ENCODE peak calls at places on chromosomes 1 and 21, in four cellular contexts. One of them, this sample, is unnamed.

GRCh38 chr1:83058327-83058726 is 940.6 kb downstream of the TTLL7 start:
- DNase-seq in H1: no peak
- DNase-seq in HepG2: no peak
- DNase-seq in K562: no peak
- DNase-seq in this sample: no peak

GRCh38 chr1:41918450-41919043 is at the start of gene HIVEP3:
- DNase-seq in H1: no peak
- DNase-seq in HepG2: no peak
- DNase-seq in K562: no peak
- DNase-seq in this sample: peak; percentile 66

GRCh38 chr1:111251570-111251969 is 24.1 kb downstream of the CHI3L2 start:
- DNase-seq in H1: no peak
- DNase-seq in HepG2: no peak
- DNase-seq in K562: no peak
- DNase-seq in this sample: no peak

GRCh38 chr1:10852486-10852885 is 56.0 kb upstream of the CASZ1 start:
- DNase-seq in H1: no peak
- DNase-seq in HepG2: no peak
- DNase-seq in K562: no peak
- DNase-seq in this sample: no peak

GRCh38 chr1:8903410-8903809 is 24.9 kb upstream of the ENO1 start:
- DNase-seq in H1: no peak
- DNase-seq in HepG2: no peak
- DNase-seq in K562: no peak
- DNase-seq in this sample: no peak

GRCh38 chr1:203173566-203173965 is 2.1 kb downstream of the MYBPH start:
- DNase-seq in H1: no peak
- DNase-seq in HepG2: no peak
- DNase-seq in K562: no peak
- DNase-seq in this sample: no peak

GRCh38 chr1:208536176-208536575 is 292.0 kb upstream of the PLXNA2 start:
- DNase-seq in H1: no peak
- DNase-seq in HepG2: no peak
- DNase-seq in K562: no peak
- DNase-seq in this sample: no peak

GRCh38 chr1:81805537-81806431 is 5.0 kb downstream of the ADGRL2 start:
- DNase-seq in H1: no peak
- DNase-seq in HepG2: no peak
- DNase-seq in K562: no peak
- DNase-seq in this sample: no peak

GRCh38 chr1:226790545-226791181 is 51.6 kb upstream of the ITPKB start:
- DNase-seq in H1: no peak
- DNase-seq in HepG2: no peak
- DNase-seq in K562: no peak
- DNase-seq in this sample: no peak

GRCh38 chr1:55081188-55081904 is 42.0 kb downstream of the PCSK9 start:
- DNase-seq in H1: no peak
- DNase-seq in HepG2: no peak
- DNase-seq in K562: no peak
- DNase-seq in this sample: no peak

GRCh38 chr1:107820797-107821196 is 144.2 kb downstream of the VAV3 start:
- DNase-seq in H1: no peak
- DNase-seq in HepG2: no peak
- DNase-seq in K562: no peak
- DNase-seq in this sample: no peak

GRCh38 chr1:219833214-219833816 is 95.0 kb downstream of the SLC30A10 start:
- DNase-seq in H1: no peak
- DNase-seq in HepG2: no peak
- DNase-seq in K562: no peak
- DNase-seq in this sample: no peak

GRCh38 chr1:116558140-116558549 is 12.7 kb downstream of the CD58 start:
- DNase-seq in H1: no peak
- DNase-seq in HepG2: no peak
- DNase-seq in K562: no peak
- DNase-seq in this sample: no peak

GRCh38 chr1:234517087-234517802 is 38.3 kb upstream of the TARBP1 start:
- DNase-seq in H1: no peak
- DNase-seq in HepG2: no peak
- DNase-seq in K562: no peak
- DNase-seq in this sample: no peak

GRCh38 chr1:225963735-225964530 is 22.9 kb upstream of the LEFTY2 start:
- DNase-seq in H1: no peak
- DNase-seq in HepG2: no peak
- DNase-seq in K562: no peak
- DNase-seq in this sample: no peak

GRCh38 chr21:32940079-32941014 is 85.4 kb upstream of the OLIG2 start:
- DNase-seq in H1: no peak
- DNase-seq in HepG2: peak; percentile 39
- DNase-seq in K562: peak; percentile 62
- DNase-seq in this sample: peak; percentile 42

GRCh38 chr1:246364415-246364941 is 142.6 kb downstream of the SMYD3 start:
- DNase-seq in H1: no peak
- DNase-seq in HepG2: no peak
- DNase-seq in K562: no peak
- DNase-seq in this sample: no peak

GRCh38 chr1:83834621-83835264 is 164.2 kb downstream of the TTLL7 start:
- DNase-seq in H1: no peak
- DNase-seq in HepG2: no peak
- DNase-seq in K562: no peak
- DNase-seq in this sample: no peak

GRCh38 chr1:19307804-19308508 is 4.0 kb downstream of the AKR7A2 start:
- DNase-seq in H1: no peak
- DNase-seq in HepG2: no peak
- DNase-seq in K562: no peak
- DNase-seq in this sample: no peak

GRCh38 chr1:31400393-31400792 is 12.6 kb upstream of the SERINC2 start:
- DNase-seq in H1: no peak
- DNase-seq in HepG2: no peak
- DNase-seq in K562: no peak
- DNase-seq in this sample: no peak

GRCh38 chr1:167486090-167486824 is 32.1 kb downstream of the CD247 start:
- DNase-seq in H1: no peak
- DNase-seq in HepG2: no peak
- DNase-seq in K562: no peak
- DNase-seq in this sample: no peak

GRCh38 chr1:119594386-119594785 is 53.7 kb downstream of the ZNF697 start:
- DNase-seq in H1: no peak
- DNase-seq in HepG2: no peak
- DNase-seq in K562: no peak
- DNase-seq in this sample: no peak

GRCh38 chr1:12543747-12544146 is 74.3 kb downstream of the DHRS3 start:
- DNase-seq in H1: no peak
- DNase-seq in HepG2: no peak
- DNase-seq in K562: no peak
- DNase-seq in this sample: no peak

GRCh38 chr1:225974454-225974853 is 24.7 kb downstream of the SDE2 start:
- DNase-seq in H1: no peak
- DNase-seq in HepG2: no peak
- DNase-seq in K562: no peak
- DNase-seq in this sample: no peak

GRCh38 chr1:77407738-77408375 is 126.0 kb downstream of the AK5 start:
- DNase-seq in H1: no peak
- DNase-seq in HepG2: no peak
- DNase-seq in K562: no peak
- DNase-seq in this sample: no peak
- TF ChIP-seq RNF2 in H1: no peak
- TF ChIP-seq RNF2 in HepG2: no peak
- TF ChIP-seq RNF2 in K562: no peak
- TF ChIP-seq RNF2 in this sample: no peak

GRCh38 chr1:58248067-58248466 is 298.5 kb downstream of the OMA1 start:
- DNase-seq in H1: no peak
- DNase-seq in HepG2: no peak
- DNase-seq in K562: no peak
- DNase-seq in this sample: no peak

GRCh38 chr1:58249729-58250586 is 296.6 kb downstream of the OMA1 start:
- DNase-seq in H1: peak; percentile 47
- DNase-seq in HepG2: peak; percentile 20
- DNase-seq in K562: peak; percentile 9
- DNase-seq in this sample: no peak

GRCh38 chr1:58244872-58245271 is 301.7 kb downstream of the OMA1 start:
- DNase-seq in H1: no peak
- DNase-seq in HepG2: no peak
- DNase-seq in K562: no peak
- DNase-seq in this sample: no peak

GRCh38 chr1:58249371-58249728 is 297.2 kb downstream of the OMA1 start:
- DNase-seq in H1: no peak
- DNase-seq in HepG2: no peak
- DNase-seq in K562: no peak
- DNase-seq in this sample: no peak

GRCh38 chr1:58246549-58246948 is 300.0 kb downstream of the OMA1 start:
- DNase-seq in H1: no peak
- DNase-seq in HepG2: no peak
- DNase-seq in K562: no peak
- DNase-seq in this sample: no peak
- TF ChIP-seq RNF2 in H1: no peak
- TF ChIP-seq RNF2 in HepG2: no peak
- TF ChIP-seq RNF2 in K562: no peak
- TF ChIP-seq RNF2 in this sample: no peak

GRCh38 chr1:221740260-221740830 is 1.5 kb downstream of the DUSP10 start:
- DNase-seq in H1: no peak
- DNase-seq in HepG2: no peak
- DNase-seq in K562: no peak
- DNase-seq in this sample: no peak

GRCh38 chr1:221740941-221741363 is 937 bp downstream of the DUSP10 start:
- DNase-seq in H1: no peak
- DNase-seq in HepG2: no peak
- DNase-seq in K562: no peak
- DNase-seq in this sample: no peak

GRCh38 chr1:221739018-221739676 is 2.7 kb downstream of the DUSP10 start:
- DNase-seq in H1: no peak
- DNase-seq in HepG2: no peak
- DNase-seq in K562: no peak
- DNase-seq in this sample: no peak

GRCh38 chr1:221741364-221741970 is 422 bp downstream of the DUSP10 start:
- DNase-seq in H1: no peak
- DNase-seq in HepG2: no peak
- DNase-seq in K562: peak; percentile 41
- DNase-seq in this sample: peak; percentile 38

GRCh38 chr1:221739677-221740025 is 2.2 kb downstream of the DUSP10 start:
- DNase-seq in H1: no peak
- DNase-seq in HepG2: no peak
- DNase-seq in K562: no peak
- DNase-seq in this sample: no peak
- TF ChIP-seq RNF2 in H1: no peak
- TF ChIP-seq RNF2 in HepG2: no peak
- TF ChIP-seq RNF2 in K562: no peak
- TF ChIP-seq RNF2 in this sample: no peak

GRCh38 chr1:204645251-204645650 is 40.3 kb downstream of the LRRN2 start:
- DNase-seq in H1: no peak
- DNase-seq in HepG2: no peak
- DNase-seq in K562: no peak
- DNase-seq in this sample: no peak
- TF ChIP-seq RNF2 in H1: no peak
- TF ChIP-seq RNF2 in HepG2: no peak
- TF ChIP-seq RNF2 in K562: no peak
- TF ChIP-seq RNF2 in this sample: no peak

DNA sequence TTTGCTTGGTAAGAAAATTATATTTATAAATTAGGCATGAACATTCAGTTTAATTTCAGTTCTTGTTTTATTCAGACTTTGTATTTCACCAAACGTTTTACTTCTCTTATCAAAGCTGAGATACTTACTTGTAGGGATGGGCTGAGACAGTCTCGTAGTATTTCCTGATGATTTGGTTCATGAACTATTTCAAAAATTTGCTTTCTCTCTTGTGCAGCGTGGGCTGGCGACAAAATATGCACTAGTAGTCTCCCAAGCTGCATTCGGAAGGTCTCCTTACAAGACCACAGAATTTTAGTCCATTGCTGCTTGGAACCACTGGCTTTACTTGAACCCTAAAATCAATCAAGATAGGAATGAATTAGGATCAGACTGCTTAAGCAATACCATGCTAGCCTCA is 91.7 kb upstream of the GNG4 start:
- DNase-seq in H1: no peak
- DNase-seq in HepG2: no peak
- DNase-seq in K562: no peak
- DNase-seq in this sample: no peak
- TF ChIP-seq RNF2 in H1: no peak
- TF ChIP-seq RNF2 in HepG2: no peak
- TF ChIP-seq RNF2 in K562: no peak
- TF ChIP-seq RNF2 in this sample: no peak

DNA sequence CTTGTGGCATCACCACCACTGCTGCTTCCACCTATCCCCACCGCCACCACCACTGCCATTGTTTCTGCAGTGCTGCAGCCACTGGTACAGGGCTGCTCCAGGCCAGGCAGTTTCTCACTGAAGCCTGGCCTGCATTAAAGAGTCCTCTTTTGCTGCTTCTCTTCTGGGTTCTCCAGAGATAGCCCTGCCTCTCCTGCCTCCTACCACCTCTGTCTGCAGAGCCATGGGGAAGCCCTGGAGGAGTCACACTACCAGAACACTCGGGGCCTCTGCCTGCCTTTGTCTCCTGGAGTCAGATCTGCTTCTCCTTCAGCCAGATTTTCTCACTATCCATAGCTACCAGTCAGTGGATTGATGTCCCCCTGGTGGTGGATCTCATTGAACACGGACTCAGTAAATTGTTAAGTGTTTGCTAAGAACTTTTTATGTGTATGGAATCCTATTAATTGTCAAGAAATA is 37.7 kb upstream of the DDAH1 start:
- DNase-seq in H1: peak; percentile 3
- DNase-seq in HepG2: peak; percentile 70
- DNase-seq in K562: no peak
- DNase-seq in this sample: peak; percentile 65
- TF ChIP-seq RNF2 in H1: no peak
- TF ChIP-seq RNF2 in HepG2: no peak
- TF ChIP-seq RNF2 in K562: no peak
- TF ChIP-seq RNF2 in this sample: no peak

This sample was measured in A549.